ENCODE peak calls at places on chromosomes 2 and 18, in nine cellular contexts. One of them, this sample, is unnamed.

GRCh38 chr2:107036293-107036692 is 150.3 kb upstream of the ST6GAL2 start:
- DNase-seq in adrenal gland: no peak
- DNase-seq in brain microvascular endothelial cell: no peak
- DNase-seq in A549: no peak
- DNase-seq in mesendoderm: no peak
- DNase-seq in aorta: peak
- DNase-seq in psoas muscle: no peak
- DNase-seq in endothelial cell of umbilical vein: no peak
- DNase-seq in neural progenitor cell: no peak
- DNase-seq in this sample: no peak

GRCh38 chr2:27832396-27832795 is 57.8 kb downstream of the RBKS start:
- DNase-seq in adrenal gland: no peak
- DNase-seq in brain microvascular endothelial cell: peak
- DNase-seq in A549: no peak
- DNase-seq in mesendoderm: no peak
- DNase-seq in aorta: no peak
- DNase-seq in psoas muscle: no peak
- DNase-seq in endothelial cell of umbilical vein: peak
- DNase-seq in neural progenitor cell: no peak
- DNase-seq in this sample: no peak

GRCh38 chr18:13641551-13642439 is 84.6 kb downstream of the FAM210A start:
- DNase-seq in adrenal gland: no peak
- DNase-seq in brain microvascular endothelial cell: no peak
- DNase-seq in A549: no peak
- DNase-seq in mesendoderm: no peak
- DNase-seq in aorta: no peak
- DNase-seq in psoas muscle: peak
- DNase-seq in endothelial cell of umbilical vein: peak
- DNase-seq in neural progenitor cell: no peak
- DNase-seq in this sample: no peak

GRCh38 chr2:225512873-225513580 is 113.5 kb downstream of the NYAP2 start:
- DNase-seq in adrenal gland: no peak
- DNase-seq in brain microvascular endothelial cell: peak
- DNase-seq in A549: peak
- DNase-seq in mesendoderm: no peak
- DNase-seq in aorta: no peak
- DNase-seq in psoas muscle: no peak
- DNase-seq in endothelial cell of umbilical vein: no peak
- DNase-seq in neural progenitor cell: no peak
- DNase-seq in this sample: no peak

GRCh38 chr2:203532957-203533695 is 2.0 kb downstream of the RAPH1 start:
- DNase-seq in adrenal gland: peak
- DNase-seq in brain microvascular endothelial cell: peak
- DNase-seq in A549: peak
- DNase-seq in mesendoderm: peak
- DNase-seq in aorta: no peak
- DNase-seq in psoas muscle: no peak
- DNase-seq in endothelial cell of umbilical vein: peak
- DNase-seq in neural progenitor cell: peak
- DNase-seq in this sample: no peak

GRCh38 chr2:102724553-102724952 is 37.3 kb upstream of the TMEM182 start:
- DNase-seq in adrenal gland: no peak
- DNase-seq in brain microvascular endothelial cell: no peak
- DNase-seq in A549: no peak
- DNase-seq in mesendoderm: no peak
- DNase-seq in aorta: no peak
- DNase-seq in psoas muscle: no peak
- DNase-seq in endothelial cell of umbilical vein: no peak
- DNase-seq in neural progenitor cell: no peak
- DNase-seq in this sample: no peak

GRCh38 chr2:188291617-188292445 is at the start of gene GULP1:
- DNase-seq in adrenal gland: peak
- DNase-seq in brain microvascular endothelial cell: peak
- DNase-seq in A549: peak
- DNase-seq in mesendoderm: peak
- DNase-seq in aorta: peak
- DNase-seq in psoas muscle: peak
- DNase-seq in endothelial cell of umbilical vein: peak
- DNase-seq in neural progenitor cell: peak
- DNase-seq in this sample: no peak

GRCh38 chr18:76686737-76687231 is 135.6 kb upstream of the ZNF236 start:
- DNase-seq in adrenal gland: peak
- DNase-seq in brain microvascular endothelial cell: peak
- DNase-seq in A549: peak
- DNase-seq in mesendoderm: peak
- DNase-seq in aorta: peak
- DNase-seq in psoas muscle: peak
- DNase-seq in endothelial cell of umbilical vein: peak
- DNase-seq in neural progenitor cell: peak
- DNase-seq in this sample: no peak

GRCh38 chr18:9260388-9261380 is 73.9 kb upstream of the TWSG1 start:
- DNase-seq in adrenal gland: no peak
- DNase-seq in brain microvascular endothelial cell: peak
- DNase-seq in A549: no peak
- DNase-seq in mesendoderm: peak
- DNase-seq in aorta: no peak
- DNase-seq in psoas muscle: no peak
- DNase-seq in endothelial cell of umbilical vein: no peak
- DNase-seq in neural progenitor cell: no peak
- DNase-seq in this sample: no peak

GRCh38 chr2:128305555-128306080 is 13.1 kb downstream of the HS6ST1 start:
- DNase-seq in adrenal gland: no peak
- DNase-seq in brain microvascular endothelial cell: no peak
- DNase-seq in A549: no peak
- DNase-seq in mesendoderm: no peak
- DNase-seq in aorta: peak
- DNase-seq in psoas muscle: peak
- DNase-seq in endothelial cell of umbilical vein: no peak
- DNase-seq in neural progenitor cell: no peak
- DNase-seq in this sample: no peak

GRCh38 chr2:179569834-179570233 is 291.6 kb downstream of the ZNF385B start:
- DNase-seq in adrenal gland: peak
- DNase-seq in brain microvascular endothelial cell: no peak
- DNase-seq in A549: peak
- DNase-seq in mesendoderm: no peak
- DNase-seq in aorta: no peak
- DNase-seq in psoas muscle: peak
- DNase-seq in endothelial cell of umbilical vein: no peak
- DNase-seq in neural progenitor cell: no peak
- DNase-seq in this sample: no peak

GRCh38 chr2:210964141-210964764 is 407.9 kb downstream of the CPS1 start:
- DNase-seq in adrenal gland: no peak
- DNase-seq in brain microvascular endothelial cell: no peak
- DNase-seq in A549: no peak
- DNase-seq in mesendoderm: no peak
- DNase-seq in aorta: no peak
- DNase-seq in psoas muscle: no peak
- DNase-seq in endothelial cell of umbilical vein: no peak
- DNase-seq in neural progenitor cell: no peak
- DNase-seq in this sample: no peak

GRCh38 chr2:195320416-195320973 is 336.5 kb upstream of the SLC39A10 start:
- DNase-seq in adrenal gland: no peak
- DNase-seq in brain microvascular endothelial cell: no peak
- DNase-seq in A549: peak
- DNase-seq in mesendoderm: no peak
- DNase-seq in aorta: no peak
- DNase-seq in psoas muscle: no peak
- DNase-seq in endothelial cell of umbilical vein: no peak
- DNase-seq in neural progenitor cell: no peak
- DNase-seq in this sample: no peak

GRCh38 chr18:42861259-42861658 is 254.2 kb downstream of the RIT2 start:
- DNase-seq in adrenal gland: no peak
- DNase-seq in brain microvascular endothelial cell: no peak
- DNase-seq in A549: no peak
- DNase-seq in mesendoderm: no peak
- DNase-seq in aorta: no peak
- DNase-seq in psoas muscle: no peak
- DNase-seq in endothelial cell of umbilical vein: no peak
- DNase-seq in neural progenitor cell: no peak
- DNase-seq in this sample: no peak

GRCh38 chr2:239937866-239938640 is 87.1 kb downstream of the NDUFA10 start:
- DNase-seq in adrenal gland: peak
- DNase-seq in brain microvascular endothelial cell: no peak
- DNase-seq in A549: no peak
- DNase-seq in mesendoderm: no peak
- DNase-seq in aorta: peak
- DNase-seq in psoas muscle: peak
- DNase-seq in endothelial cell of umbilical vein: no peak
- DNase-seq in neural progenitor cell: no peak
- DNase-seq in this sample: no peak

GRCh38 chr2:60485055-60485454 is 68.4 kb downstream of the BCL11A start:
- DNase-seq in adrenal gland: no peak
- DNase-seq in brain microvascular endothelial cell: no peak
- DNase-seq in A549: no peak
- DNase-seq in mesendoderm: no peak
- DNase-seq in aorta: no peak
- DNase-seq in psoas muscle: no peak
- DNase-seq in endothelial cell of umbilical vein: no peak
- DNase-seq in neural progenitor cell: no peak
- DNase-seq in this sample: no peak

GRCh38 chr2:60486067-60486466 is 67.4 kb downstream of the BCL11A start:
- DNase-seq in adrenal gland: no peak
- DNase-seq in brain microvascular endothelial cell: no peak
- DNase-seq in A549: no peak
- DNase-seq in mesendoderm: no peak
- DNase-seq in aorta: no peak
- DNase-seq in psoas muscle: no peak
- DNase-seq in endothelial cell of umbilical vein: no peak
- DNase-seq in neural progenitor cell: no peak
- DNase-seq in this sample: no peak

GRCh38 chr2:60483400-60483799 is 70.1 kb downstream of the BCL11A start:
- DNase-seq in adrenal gland: no peak
- DNase-seq in brain microvascular endothelial cell: peak
- DNase-seq in A549: no peak
- DNase-seq in mesendoderm: no peak
- DNase-seq in aorta: no peak
- DNase-seq in psoas muscle: no peak
- DNase-seq in endothelial cell of umbilical vein: no peak
- DNase-seq in neural progenitor cell: no peak
- DNase-seq in this sample: no peak

GRCh38 chr2:60484080-60484737 is 69.2 kb downstream of the BCL11A start:
- DNase-seq in adrenal gland: peak
- DNase-seq in brain microvascular endothelial cell: peak
- DNase-seq in A549: no peak
- DNase-seq in mesendoderm: peak
- DNase-seq in aorta: no peak
- DNase-seq in psoas muscle: no peak
- DNase-seq in endothelial cell of umbilical vein: no peak
- DNase-seq in neural progenitor cell: peak
- DNase-seq in this sample: no peak

GRCh38 chr2:60485550-60485949 is 67.9 kb downstream of the BCL11A start:
- DNase-seq in adrenal gland: no peak
- DNase-seq in brain microvascular endothelial cell: no peak
- DNase-seq in A549: no peak
- DNase-seq in mesendoderm: no peak
- DNase-seq in aorta: no peak
- DNase-seq in psoas muscle: no peak
- DNase-seq in endothelial cell of umbilical vein: no peak
- DNase-seq in neural progenitor cell: no peak
- DNase-seq in this sample: no peak
- H3K4me3 ChIP-seq in adrenal gland: no peak
- H3K4me3 ChIP-seq in brain microvascular endothelial cell: no peak
- H3K4me3 ChIP-seq in A549: no peak
- H3K4me3 ChIP-seq in mesendoderm: no peak
- H3K4me3 ChIP-seq in aorta: no peak
- H3K4me3 ChIP-seq in psoas muscle: no peak
- H3K4me3 ChIP-seq in endothelial cell of umbilical vein: no peak
- H3K4me3 ChIP-seq in neural progenitor cell: no peak
- H3K4me3 ChIP-seq in this sample: no peak

GRCh38 chr18:68841301-68841700 is 43.4 kb downstream of the CCDC102B start:
- DNase-seq in adrenal gland: no peak
- DNase-seq in brain microvascular endothelial cell: no peak
- DNase-seq in A549: no peak
- DNase-seq in mesendoderm: no peak
- DNase-seq in aorta: no peak
- DNase-seq in psoas muscle: no peak
- DNase-seq in endothelial cell of umbilical vein: no peak
- DNase-seq in neural progenitor cell: no peak
- DNase-seq in this sample: no peak
- H3K27ac ChIP-seq in adrenal gland: no peak
- H3K27ac ChIP-seq in brain microvascular endothelial cell: peak
- H3K27ac ChIP-seq in A549: peak
- H3K27ac ChIP-seq in mesendoderm: no peak
- H3K27ac ChIP-seq in aorta: no peak
- H3K27ac ChIP-seq in psoas muscle: no peak
- H3K27ac ChIP-seq in endothelial cell of umbilical vein: peak
- H3K27ac ChIP-seq in neural progenitor cell: no peak
- H3K27ac ChIP-seq in this sample: no peak

GRCh38 chr18:11114653-11115052 is 34.7 kb downstream of the PIEZO2 start:
- DNase-seq in adrenal gland: no peak
- DNase-seq in brain microvascular endothelial cell: peak
- DNase-seq in A549: no peak
- DNase-seq in mesendoderm: peak
- DNase-seq in aorta: no peak
- DNase-seq in psoas muscle: no peak
- DNase-seq in endothelial cell of umbilical vein: no peak
- DNase-seq in neural progenitor cell: no peak
- DNase-seq in this sample: no peak
- H3K4me3 ChIP-seq in adrenal gland: no peak
- H3K4me3 ChIP-seq in brain microvascular endothelial cell: no peak
- H3K4me3 ChIP-seq in A549: no peak
- H3K4me3 ChIP-seq in mesendoderm: no peak
- H3K4me3 ChIP-seq in aorta: no peak
- H3K4me3 ChIP-seq in psoas muscle: no peak
- H3K4me3 ChIP-seq in endothelial cell of umbilical vein: no peak
- H3K4me3 ChIP-seq in neural progenitor cell: no peak
- H3K4me3 ChIP-seq in this sample: no peak

GRCh38 chr2:158496986-158497385 is 40.2 kb downstream of the PKP4 start:
- DNase-seq in adrenal gland: no peak
- DNase-seq in brain microvascular endothelial cell: no peak
- DNase-seq in A549: no peak
- DNase-seq in mesendoderm: no peak
- DNase-seq in aorta: no peak
- DNase-seq in psoas muscle: no peak
- DNase-seq in endothelial cell of umbilical vein: no peak
- DNase-seq in neural progenitor cell: no peak
- DNase-seq in this sample: no peak

GRCh38 chr2:158498043-158498748 is 41.4 kb downstream of the PKP4 start:
- DNase-seq in adrenal gland: no peak
- DNase-seq in brain microvascular endothelial cell: no peak
- DNase-seq in A549: no peak
- DNase-seq in mesendoderm: no peak
- DNase-seq in aorta: no peak
- DNase-seq in psoas muscle: no peak
- DNase-seq in endothelial cell of umbilical vein: no peak
- DNase-seq in neural progenitor cell: no peak
- DNase-seq in this sample: no peak

GRCh38 chr2:158497486-158497885 is 40.7 kb downstream of the PKP4 start:
- DNase-seq in adrenal gland: no peak
- DNase-seq in brain microvascular endothelial cell: no peak
- DNase-seq in A549: peak
- DNase-seq in mesendoderm: no peak
- DNase-seq in aorta: no peak
- DNase-seq in psoas muscle: no peak
- DNase-seq in endothelial cell of umbilical vein: peak
- DNase-seq in neural progenitor cell: no peak
- DNase-seq in this sample: no peak

GRCh38 chr2:158493458-158493857 is 36.7 kb downstream of the PKP4 start:
- DNase-seq in adrenal gland: no peak
- DNase-seq in brain microvascular endothelial cell: no peak
- DNase-seq in A549: no peak
- DNase-seq in mesendoderm: no peak
- DNase-seq in aorta: no peak
- DNase-seq in psoas muscle: no peak
- DNase-seq in endothelial cell of umbilical vein: no peak
- DNase-seq in neural progenitor cell: peak
- DNase-seq in this sample: no peak

GRCh38 chr2:158495175-158495574 is 38.4 kb downstream of the PKP4 start:
- DNase-seq in adrenal gland: no peak
- DNase-seq in brain microvascular endothelial cell: peak
- DNase-seq in A549: no peak
- DNase-seq in mesendoderm: no peak
- DNase-seq in aorta: no peak
- DNase-seq in psoas muscle: no peak
- DNase-seq in endothelial cell of umbilical vein: no peak
- DNase-seq in neural progenitor cell: no peak
- DNase-seq in this sample: no peak
- H3K27ac ChIP-seq in adrenal gland: no peak
- H3K27ac ChIP-seq in brain microvascular endothelial cell: no peak
- H3K27ac ChIP-seq in A549: peak
- H3K27ac ChIP-seq in mesendoderm: no peak
- H3K27ac ChIP-seq in aorta: no peak
- H3K27ac ChIP-seq in psoas muscle: no peak
- H3K27ac ChIP-seq in endothelial cell of umbilical vein: no peak
- H3K27ac ChIP-seq in neural progenitor cell: no peak
- H3K27ac ChIP-seq in this sample: no peak

This sample was measured in CD4-positive, CD25-positive, alpha-beta regulatory T cell.